ENCODE peak calls at places on chromosomes 13 and 19, in six cellular contexts. One of them, this sample, is unnamed.

GRCh38 chr19:46381346-46381745 is 32.0 kb downstream of the CCDC8 start:
- DNase-seq in IMR-90: no peak
- DNase-seq in neuronal stem cell: no peak
- DNase-seq in H1: no peak
- DNase-seq in trophoblast cell: no peak
- DNase-seq in H9: no peak
- DNase-seq in this sample: no peak

GRCh38 chr19:48471836-48472235 is 2.7 kb downstream of the CYTH2 start:
- DNase-seq in H9: no peak
- DNase-seq in IMR-90: no peak
- DNase-seq in neuronal stem cell: no peak
- DNase-seq in H1: no peak
- DNase-seq in trophoblast cell: no peak
- DNase-seq in this sample: no peak

GRCh38 chr13:51681037-51681678 is 96.9 kb downstream of the WDFY2 start:
- DNase-seq in neuronal stem cell: no peak
- DNase-seq in IMR-90: peak
- DNase-seq in H9: no peak
- DNase-seq in H1: no peak
- DNase-seq in trophoblast cell: peak
- DNase-seq in this sample: peak

GRCh38 chr19:16470911-16471811 is 609 bp downstream of the EPS15L1 start:
- DNase-seq in trophoblast cell: peak
- DNase-seq in H1: peak
- DNase-seq in neuronal stem cell: no peak
- DNase-seq in H9: no peak
- DNase-seq in IMR-90: peak
- DNase-seq in this sample: peak

GRCh38 chr13:113832204-113832603 is 31.7 kb downstream of the GAS6 start:
- DNase-seq in H9: no peak
- DNase-seq in H1: no peak
- DNase-seq in trophoblast cell: peak
- DNase-seq in IMR-90: no peak
- DNase-seq in neuronal stem cell: no peak
- DNase-seq in this sample: no peak

GRCh38 chr19:46202872-46203860 is 26.4 kb upstream of the IGFL1 start:
- DNase-seq in neuronal stem cell: no peak
- DNase-seq in trophoblast cell: peak
- DNase-seq in H1: no peak
- DNase-seq in H9: no peak
- DNase-seq in IMR-90: no peak
- DNase-seq in this sample: no peak

GRCh38 chr19:53511933-53512374 is 26.0 kb upstream of the ZNF331 start:
- DNase-seq in trophoblast cell: peak
- DNase-seq in H1: peak
- DNase-seq in IMR-90: peak
- DNase-seq in neuronal stem cell: peak
- DNase-seq in H9: peak
- DNase-seq in this sample: peak

GRCh38 chr19:40252395-40252794 is 25.9 kb upstream of the CCNP start:
- DNase-seq in neuronal stem cell: no peak
- DNase-seq in IMR-90: no peak
- DNase-seq in trophoblast cell: no peak
- DNase-seq in H1: no peak
- DNase-seq in H9: peak
- DNase-seq in this sample: no peak

GRCh38 chr13:91305652-91306051 is 41.8 kb upstream of the MIR17HG start:
- DNase-seq in H9: no peak
- DNase-seq in IMR-90: no peak
- DNase-seq in H1: no peak
- DNase-seq in trophoblast cell: no peak
- DNase-seq in neuronal stem cell: no peak
- DNase-seq in this sample: no peak

DNA sequence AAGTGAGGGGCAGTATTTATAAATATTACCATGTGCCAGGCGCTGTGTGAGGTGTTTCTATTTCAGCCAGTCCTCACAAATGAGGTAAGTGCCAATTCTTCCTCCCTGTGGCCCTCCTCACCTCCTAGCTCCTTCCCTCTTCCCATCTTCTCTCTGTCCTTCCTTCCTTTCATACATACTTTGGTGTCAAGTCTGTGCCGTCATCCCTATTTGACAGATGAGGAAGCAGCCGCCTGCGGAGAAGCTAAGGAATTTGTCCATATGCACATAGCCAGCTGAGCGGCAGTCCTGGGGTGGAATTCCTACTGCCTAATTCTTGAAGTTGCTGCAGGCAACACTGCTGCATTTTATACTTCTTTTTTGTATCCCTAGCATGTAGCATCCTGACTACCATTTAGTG is 150.8 kb downstream of the B3GLCT start:
- DNase-seq in trophoblast cell: peak
- DNase-seq in H1: no peak
- DNase-seq in IMR-90: no peak
- DNase-seq in H9: no peak
- DNase-seq in neuronal stem cell: no peak
- DNase-seq in this sample: no peak
- H3K14ac ChIP-seq in trophoblast cell: no peak
- H3K14ac ChIP-seq in H1: no peak
- H3K14ac ChIP-seq in IMR-90: no peak
- H3K14ac ChIP-seq in H9: no peak
- H3K14ac ChIP-seq in neuronal stem cell: no peak
- H3K14ac ChIP-seq in this sample: no peak

GRCh38 chr19:28425431-28425931 is 787.5 kb downstream of the UQCRFS1 start:
- DNase-seq in trophoblast cell: no peak
- DNase-seq in neuronal stem cell: no peak
- DNase-seq in IMR-90: no peak
- DNase-seq in H1: no peak
- DNase-seq in H9: no peak
- DNase-seq in this sample: no peak
- H2AK5ac ChIP-seq in trophoblast cell: no peak
- H2AK5ac ChIP-seq in neuronal stem cell: no peak
- H2AK5ac ChIP-seq in IMR-90: no peak
- H2AK5ac ChIP-seq in H1: peak
- H2AK5ac ChIP-seq in H9: no peak
- H2AK5ac ChIP-seq in this sample: no peak

GRCh38 chr19:1109032-1109541 is 5.3 kb downstream of the GPX4 start:
- DNase-seq in trophoblast cell: peak
- DNase-seq in neuronal stem cell: no peak
- DNase-seq in H9: no peak
- DNase-seq in IMR-90: no peak
- DNase-seq in H1: no peak
- DNase-seq in this sample: no peak
- H2BK120ac ChIP-seq in trophoblast cell: no peak
- H2BK120ac ChIP-seq in neuronal stem cell: no peak
- H2BK120ac ChIP-seq in H9: no peak
- H2BK120ac ChIP-seq in IMR-90: no peak
- H2BK120ac ChIP-seq in H1: no peak
- H2BK120ac ChIP-seq in this sample: no peak

DNA sequence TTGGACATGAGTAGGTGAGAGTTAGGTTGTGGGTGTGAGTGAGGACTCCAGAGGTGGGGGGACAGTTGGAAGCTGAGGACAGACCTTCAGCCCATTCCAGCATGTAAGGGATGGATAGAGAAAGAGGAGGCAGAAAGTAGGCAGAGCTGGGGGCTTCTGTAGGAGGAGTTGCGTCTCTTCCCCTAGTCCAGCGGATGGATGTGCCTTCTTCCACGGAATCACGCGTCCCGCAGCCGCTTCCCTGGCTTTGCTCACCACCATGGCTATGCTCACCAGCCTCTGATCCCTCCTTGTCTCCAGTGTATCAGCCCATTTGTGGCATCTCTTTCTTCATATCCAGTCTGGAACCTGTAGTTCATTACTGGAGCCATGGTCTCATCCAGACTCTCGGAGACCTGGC is 5.6 kb downstream of the UBAC2 start:
- DNase-seq in IMR-90: no peak
- DNase-seq in H1: no peak
- DNase-seq in H9: no peak
- DNase-seq in trophoblast cell: no peak
- DNase-seq in neuronal stem cell: no peak
- DNase-seq in this sample: no peak
- H3K14ac ChIP-seq in IMR-90: no peak
- H3K14ac ChIP-seq in H1: no peak
- H3K14ac ChIP-seq in H9: no peak
- H3K14ac ChIP-seq in trophoblast cell: no peak
- H3K14ac ChIP-seq in neuronal stem cell: no peak
- H3K14ac ChIP-seq in this sample: no peak

GRCh38 chr19:5681446-5682292 is 842 bp downstream of the HSD11B1L start:
- DNase-seq in trophoblast cell: no peak
- DNase-seq in neuronal stem cell: no peak
- DNase-seq in IMR-90: no peak
- DNase-seq in H1: no peak
- DNase-seq in H9: no peak
- DNase-seq in this sample: no peak

GRCh38 chr19:5678071-5678682 is 2.1 kb downstream of the MICOS13 start:
- DNase-seq in H9: no peak
- DNase-seq in H1: no peak
- DNase-seq in neuronal stem cell: no peak
- DNase-seq in trophoblast cell: no peak
- DNase-seq in IMR-90: no peak
- DNase-seq in this sample: no peak

GRCh38 chr19:5679289-5680082 is 830 bp downstream of the MICOS13 start:
- DNase-seq in trophoblast cell: peak
- DNase-seq in H1: peak
- DNase-seq in H9: peak
- DNase-seq in neuronal stem cell: no peak
- DNase-seq in IMR-90: no peak
- DNase-seq in this sample: no peak

GRCh38 chr19:5680437-5681368 is at the start of the genes HSD11B1L and MICOS13:
- DNase-seq in IMR-90: peak
- DNase-seq in trophoblast cell: peak
- DNase-seq in H1: peak
- DNase-seq in H9: peak
- DNase-seq in neuronal stem cell: peak
- DNase-seq in this sample: peak

GRCh38 chr19:5680083-5680436 is 256 bp downstream of the MICOS13 start:
- DNase-seq in IMR-90: peak
- DNase-seq in H1: no peak
- DNase-seq in H9: no peak
- DNase-seq in trophoblast cell: peak
- DNase-seq in neuronal stem cell: no peak
- DNase-seq in this sample: no peak
- H2AK5ac ChIP-seq in IMR-90: peak
- H2AK5ac ChIP-seq in H1: no peak
- H2AK5ac ChIP-seq in H9: no peak
- H2AK5ac ChIP-seq in trophoblast cell: peak
- H2AK5ac ChIP-seq in neuronal stem cell: peak
- H2AK5ac ChIP-seq in this sample: no peak

GRCh38 chr13:80341771-80342271 is 895 bp upstream of the SPRY2 start:
- DNase-seq in H1: no peak
- DNase-seq in IMR-90: peak
- DNase-seq in trophoblast cell: peak
- DNase-seq in neuronal stem cell: peak
- DNase-seq in H9: peak
- DNase-seq in this sample: peak
- H2BK120ac ChIP-seq in H1: no peak
- H2BK120ac ChIP-seq in IMR-90: peak
- H2BK120ac ChIP-seq in trophoblast cell: no peak
- H2BK120ac ChIP-seq in neuronal stem cell: no peak
- H2BK120ac ChIP-seq in H9: no peak
- H2BK120ac ChIP-seq in this sample: no peak

DNA sequence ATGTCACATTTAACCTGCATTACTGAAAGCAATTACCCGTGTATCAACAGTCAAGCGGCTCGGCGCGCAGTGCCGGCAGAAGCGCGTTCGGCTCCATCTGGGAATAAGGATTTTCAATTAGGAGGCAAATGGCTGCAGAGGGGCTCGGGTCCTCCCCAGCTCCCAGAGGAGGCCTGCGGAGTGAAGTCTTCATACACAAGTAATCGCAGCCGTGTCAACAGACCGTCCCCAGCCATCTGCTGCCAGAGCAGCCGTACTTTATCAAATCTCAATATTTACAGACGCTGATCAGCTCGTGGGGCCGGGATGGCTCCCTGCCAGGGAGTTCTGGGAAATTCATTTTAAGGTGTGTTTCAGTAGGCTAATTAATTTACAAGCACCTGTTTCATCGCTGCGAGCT is 252.5 kb downstream of the TEX29 start:
- DNase-seq in IMR-90: no peak
- DNase-seq in trophoblast cell: no peak
- DNase-seq in neuronal stem cell: no peak
- DNase-seq in H1: no peak
- DNase-seq in H9: no peak
- DNase-seq in this sample: no peak
- H3K14ac ChIP-seq in IMR-90: no peak
- H3K14ac ChIP-seq in trophoblast cell: no peak
- H3K14ac ChIP-seq in neuronal stem cell: no peak
- H3K14ac ChIP-seq in H1: no peak
- H3K14ac ChIP-seq in H9: no peak
- H3K14ac ChIP-seq in this sample: no peak

GRCh38 chr13:48876289-48876688 is 99.4 kb upstream of the FNDC3A start:
- DNase-seq in trophoblast cell: no peak
- DNase-seq in H1: peak
- DNase-seq in H9: peak
- DNase-seq in IMR-90: no peak
- DNase-seq in neuronal stem cell: no peak
- DNase-seq in this sample: no peak
- H2AK5ac ChIP-seq in trophoblast cell: no peak
- H2AK5ac ChIP-seq in H1: no peak
- H2AK5ac ChIP-seq in H9: no peak
- H2AK5ac ChIP-seq in IMR-90: no peak
- H2AK5ac ChIP-seq in neuronal stem cell: no peak
- H2AK5ac ChIP-seq in this sample: no peak

DNA sequence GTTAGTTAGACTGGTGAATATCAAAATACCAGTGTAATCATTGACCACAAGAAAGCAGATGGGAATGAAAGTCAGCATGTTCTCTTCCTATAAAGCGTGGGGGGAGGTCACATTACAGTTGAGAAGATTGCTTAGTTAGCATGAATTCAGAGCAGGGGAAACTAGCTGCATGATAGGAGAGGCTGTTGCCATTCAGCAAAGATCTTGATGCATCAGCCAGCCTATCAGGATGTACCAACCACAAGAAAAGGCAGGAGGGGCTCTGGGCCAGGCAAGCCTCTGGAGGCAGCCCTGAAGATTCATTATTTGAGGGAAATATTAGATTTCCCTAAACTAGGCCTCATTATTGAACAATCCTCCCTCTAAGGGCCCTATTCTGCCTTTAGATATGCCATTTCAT is 5.0 kb upstream of the MTMR6 start:
- DNase-seq in neuronal stem cell: no peak
- DNase-seq in IMR-90: peak
- DNase-seq in H1: no peak
- DNase-seq in H9: peak
- DNase-seq in trophoblast cell: no peak
- DNase-seq in this sample: peak
- H2BK120ac ChIP-seq in neuronal stem cell: no peak
- H2BK120ac ChIP-seq in IMR-90: no peak
- H2BK120ac ChIP-seq in H1: no peak
- H2BK120ac ChIP-seq in H9: no peak
- H2BK120ac ChIP-seq in trophoblast cell: no peak
- H2BK120ac ChIP-seq in this sample: no peak

This sample was measured in mesenchymal stem cell.